ENCODE peak calls at places on chromosomes 1 and 21, in six cellular contexts. F is NAMALWA, R is M059J, G is fibroblast of pulmonary artery, J is NCI-H2081 treated with DMSO at 0.1 percent for 48 hours, Z is NCI-H510A. W is an unnamed sample.

GRCh38 chr1:219871427-219872057 is 56.8 kb downstream of the SLC30A10 start:
- DNase-seq in F (no peak), G (no peak), J (no peak), Z (no peak), R (no peak), W (no peak)

GRCh38 chr1:169427081-169427611 is at the start of gene CCDC181:
- DNase-seq in G (peak), F (peak), Z (peak), R (peak), J (peak), W (no peak)

GRCh38 chr1:25821630-25822091 is 1.9 kb downstream of the MTFR1L start:
- DNase-seq in J (no peak), F (no peak), R (peak), Z (no peak), G (peak), W (no peak)

GRCh38 chr1:10714337-10715114 is 81.9 kb downstream of the CASZ1 start:
- DNase-seq in G (no peak), J (no peak), R (peak), Z (no peak), F (no peak), W (peak)

GRCh38 chr1:166695115-166695514 is 144.2 kb upstream of the POGK start:
- DNase-seq in Z (no peak), G (no peak), F (no peak), R (no peak), J (no peak), W (peak)

GRCh38 chr1:204463125-204464060 is 31.2 kb downstream of the PIK3C2B start:
- DNase-seq in G (no peak), F (no peak), R (no peak), J (no peak), Z (no peak), W (no peak)

GRCh38 chr1:234208791-234209190 is 164.5 kb upstream of the COA6 start:
- DNase-seq in R (peak), G (no peak), J (no peak), F (no peak), Z (no peak), W (no peak)

GRCh38 chr1:169461390-169462001 is 24.2 kb downstream of the SLC19A2 start:
- DNase-seq in R (no peak), F (no peak), J (no peak), G (no peak), Z (no peak), W (no peak)

GRCh38 chr1:89697397-89697796 is 64.5 kb downstream of the LRRC8C start:
- DNase-seq in G (no peak), J (no peak), F (no peak), Z (no peak), R (no peak), W (no peak)

GRCh38 chr1:7149080-7149838 is 364.0 kb downstream of the CAMTA1 start:
- DNase-seq in F (no peak), J (no peak), Z (peak), R (no peak), G (peak), W (no peak)

GRCh38 chr1:151311589-151312331 is 15.5 kb downstream of the PI4KB start:
- DNase-seq in Z (no peak), R (peak), G (peak), F (no peak), J (no peak), W (no peak)

GRCh38 chr1:150971583-150972416 is 2.8 kb downstream of the CERS2 start:
- DNase-seq in J (no peak), R (no peak), F (peak), G (no peak), Z (no peak), W (no peak)

GRCh38 chr1:183230403-183230802 is 44.3 kb downstream of the LAMC2 start:
- DNase-seq in R (peak), F (no peak), Z (no peak), G (peak), J (no peak), W (no peak)

GRCh38 chr1:112501810-112502641 is 6.7 kb upstream of the WNT2B start:
- DNase-seq in R (peak), G (peak), F (no peak), Z (peak), J (no peak), W (peak)

GRCh38 chr1:36170643-36171412 is 14.9 kb downstream of the MAP7D1 start:
- DNase-seq in F (no peak), R (no peak), Z (no peak), J (no peak), G (no peak), W (no peak)

GRCh38 chr1:86865973-86866637 is 47.8 kb downstream of the SELENOF start:
- DNase-seq in G (no peak), J (no peak), Z (no peak), F (no peak), R (no peak), W (no peak)

GRCh38 chr21:29487154-29487553 is 188.4 kb downstream of the BACH1 start:
- DNase-seq in Z (no peak), G (no peak), R (no peak), J (no peak), F (no peak), W (no peak)

GRCh38 chr1:113793878-113794834 is 18.1 kb downstream of the RSBN1 start:
- DNase-seq in F (no peak), J (no peak), Z (no peak), G (no peak), R (no peak), W (no peak)

GRCh38 chr1:200524092-200524491 is 96.5 kb downstream of the KIF14 start:
- DNase-seq in F (no peak), G (no peak), Z (no peak), R (no peak), J (no peak), W (no peak)

GRCh38 chr1:15919316-15919715 is 56.6 kb downstream of the ZBTB17 start:
- DNase-seq in R (peak), F (no peak), Z (no peak), J (no peak), G (peak), W (no peak)

GRCh38 chr1:3986686-3987218 is 86.7 kb upstream of the C1orf174 start:
- DNase-seq in Z (no peak), R (no peak), F (no peak), J (no peak), G (no peak), W (no peak)

GRCh38 chr1:185934476-185935189 is 200.4 kb downstream of the HMCN1 start:
- DNase-seq in Z (no peak), G (peak), R (peak), F (no peak), J (no peak), W (no peak)

GRCh38 chr1:89608627-89609338 is 24.1 kb upstream of the LRRC8C start:
- DNase-seq in F (no peak), R (no peak), J (no peak), Z (no peak), G (no peak), W (no peak)